ENCODE peak calls at places on chromosome 14, in six cellular contexts. One of them, this sample, is unnamed.

GRCh38 chr14:22487941-22488340 is 101.1 kb downstream of the DAD1 start:
- DNase-seq in lower leg skin: no peak
- DNase-seq in endothelial cell: no peak
- DNase-seq in NB4: no peak
- DNase-seq in CD4-positive, alpha-beta T cell: no peak
- DNase-seq in astrocyte of the spinal cord: no peak
- DNase-seq in this sample: no peak

GRCh38 chr14:48125654-48126053 is 450.2 kb upstream of the MDGA2 start:
- DNase-seq in lower leg skin: no peak
- DNase-seq in endothelial cell: no peak
- DNase-seq in NB4: no peak
- DNase-seq in CD4-positive, alpha-beta T cell: no peak
- DNase-seq in astrocyte of the spinal cord: no peak
- DNase-seq in this sample: no peak

GRCh38 chr14:43204816-43205215 is 1302.3 kb downstream of the FSCB start:
- DNase-seq in lower leg skin: no peak
- DNase-seq in endothelial cell: no peak
- DNase-seq in NB4: no peak
- DNase-seq in CD4-positive, alpha-beta T cell: no peak
- DNase-seq in astrocyte of the spinal cord: no peak
- DNase-seq in this sample: no peak

GRCh38 chr14:75979641-75980422 is 2.0 kb downstream of the TGFB3 start:
- DNase-seq in lower leg skin: peak
- DNase-seq in endothelial cell: no peak
- DNase-seq in NB4: no peak
- DNase-seq in CD4-positive, alpha-beta T cell: no peak
- DNase-seq in astrocyte of the spinal cord: no peak
- DNase-seq in this sample: no peak

GRCh38 chr14:33486499-33486898 is 464.4 kb downstream of the EGLN3 start:
- DNase-seq in lower leg skin: no peak
- DNase-seq in endothelial cell: no peak
- DNase-seq in NB4: no peak
- DNase-seq in CD4-positive, alpha-beta T cell: no peak
- DNase-seq in astrocyte of the spinal cord: no peak
- DNase-seq in this sample: no peak

GRCh38 chr14:57865450-57866198 is at the start of gene SLC35F4:
- DNase-seq in lower leg skin: no peak
- DNase-seq in endothelial cell: peak
- DNase-seq in NB4: no peak
- DNase-seq in CD4-positive, alpha-beta T cell: no peak
- DNase-seq in astrocyte of the spinal cord: peak
- DNase-seq in this sample: peak

GRCh38 chr14:94636744-94637412 is 24.7 kb downstream of the SERPINA3 start:
- DNase-seq in lower leg skin: peak
- DNase-seq in endothelial cell: no peak
- DNase-seq in NB4: peak
- DNase-seq in CD4-positive, alpha-beta T cell: no peak
- DNase-seq in astrocyte of the spinal cord: no peak
- DNase-seq in this sample: no peak

GRCh38 chr14:68791078-68791983 is 1.5 kb downstream of the ZFP36L1 start:
- DNase-seq in lower leg skin: peak
- DNase-seq in endothelial cell: no peak
- DNase-seq in NB4: no peak
- DNase-seq in CD4-positive, alpha-beta T cell: peak
- DNase-seq in astrocyte of the spinal cord: peak
- DNase-seq in this sample: no peak

GRCh38 chr14:96762650-96763049 is 34.5 kb upstream of the VRK1 start:
- DNase-seq in lower leg skin: peak
- DNase-seq in endothelial cell: peak
- DNase-seq in NB4: peak
- DNase-seq in CD4-positive, alpha-beta T cell: no peak
- DNase-seq in astrocyte of the spinal cord: peak
- DNase-seq in this sample: no peak

GRCh38 chr14:78985668-78986073 is 815.5 kb downstream of the NRXN3 start:
- DNase-seq in lower leg skin: no peak
- DNase-seq in endothelial cell: no peak
- DNase-seq in NB4: no peak
- DNase-seq in CD4-positive, alpha-beta T cell: no peak
- DNase-seq in astrocyte of the spinal cord: peak
- DNase-seq in this sample: no peak

GRCh38 chr14:74048291-74048690 is 29.1 kb downstream of the BBOF1 start:
- DNase-seq in lower leg skin: no peak
- DNase-seq in endothelial cell: peak
- DNase-seq in NB4: peak
- DNase-seq in CD4-positive, alpha-beta T cell: no peak
- DNase-seq in astrocyte of the spinal cord: peak
- DNase-seq in this sample: no peak

GRCh38 chr14:89571502-89571901 is 154.5 kb upstream of the FOXN3 start:
- DNase-seq in lower leg skin: no peak
- DNase-seq in endothelial cell: no peak
- DNase-seq in NB4: no peak
- DNase-seq in CD4-positive, alpha-beta T cell: no peak
- DNase-seq in astrocyte of the spinal cord: no peak
- DNase-seq in this sample: no peak

GRCh38 chr14:52111583-52111982 is 42.7 kb upstream of the NID2 start:
- DNase-seq in lower leg skin: no peak
- DNase-seq in endothelial cell: no peak
- DNase-seq in NB4: no peak
- DNase-seq in CD4-positive, alpha-beta T cell: no peak
- DNase-seq in astrocyte of the spinal cord: peak
- DNase-seq in this sample: no peak

GRCh38 chr14:68501621-68502052 is 291.2 kb downstream of the ZFP36L1 start:
- DNase-seq in lower leg skin: no peak
- DNase-seq in endothelial cell: no peak
- DNase-seq in NB4: no peak
- DNase-seq in CD4-positive, alpha-beta T cell: no peak
- DNase-seq in astrocyte of the spinal cord: no peak
- DNase-seq in this sample: no peak

GRCh38 chr14:52060080-52060479 is 8.8 kb downstream of the NID2 start:
- DNase-seq in lower leg skin: no peak
- DNase-seq in endothelial cell: no peak
- DNase-seq in NB4: no peak
- DNase-seq in CD4-positive, alpha-beta T cell: no peak
- DNase-seq in astrocyte of the spinal cord: no peak
- DNase-seq in this sample: no peak

GRCh38 chr14:21155963-21156362 is at the start of gene OR5AU1:
- DNase-seq in lower leg skin: no peak
- DNase-seq in endothelial cell: no peak
- DNase-seq in NB4: no peak
- DNase-seq in CD4-positive, alpha-beta T cell: no peak
- DNase-seq in astrocyte of the spinal cord: no peak
- DNase-seq in this sample: no peak
- TF ChIP-seq CTCF in lower leg skin: no peak
- TF ChIP-seq CTCF in endothelial cell: no peak
- TF ChIP-seq CTCF in NB4: no peak
- TF ChIP-seq CTCF in CD4-positive, alpha-beta T cell: no peak
- TF ChIP-seq CTCF in astrocyte of the spinal cord: no peak
- TF ChIP-seq CTCF in this sample: no peak

GRCh38 chr14:105806568-105806967 is 280.2 kb downstream of the TMEM121 start:
- DNase-seq in lower leg skin: no peak
- DNase-seq in endothelial cell: no peak
- DNase-seq in NB4: no peak
- DNase-seq in CD4-positive, alpha-beta T cell: no peak
- DNase-seq in astrocyte of the spinal cord: no peak
- DNase-seq in this sample: no peak
- TF ChIP-seq CTCF in lower leg skin: no peak
- TF ChIP-seq CTCF in endothelial cell: no peak
- TF ChIP-seq CTCF in NB4: no peak
- TF ChIP-seq CTCF in CD4-positive, alpha-beta T cell: no peak
- TF ChIP-seq CTCF in astrocyte of the spinal cord: no peak
- TF ChIP-seq CTCF in this sample: no peak

GRCh38 chr14:50340945-50341344 is 28.8 kb downstream of the DMAC2L start:
- DNase-seq in lower leg skin: no peak
- DNase-seq in endothelial cell: no peak
- DNase-seq in NB4: no peak
- DNase-seq in CD4-positive, alpha-beta T cell: no peak
- DNase-seq in astrocyte of the spinal cord: no peak
- DNase-seq in this sample: no peak

GRCh38 chr14:50340045-50340444 is 27.9 kb downstream of the DMAC2L start:
- DNase-seq in lower leg skin: no peak
- DNase-seq in endothelial cell: no peak
- DNase-seq in NB4: no peak
- DNase-seq in CD4-positive, alpha-beta T cell: no peak
- DNase-seq in astrocyte of the spinal cord: no peak
- DNase-seq in this sample: no peak

GRCh38 chr14:50343424-50343823 is 31.3 kb downstream of the DMAC2L start:
- DNase-seq in lower leg skin: no peak
- DNase-seq in endothelial cell: no peak
- DNase-seq in NB4: no peak
- DNase-seq in CD4-positive, alpha-beta T cell: no peak
- DNase-seq in astrocyte of the spinal cord: no peak
- DNase-seq in this sample: no peak

GRCh38 chr14:50344116-50344775 is 32.1 kb downstream of the DMAC2L start:
- DNase-seq in lower leg skin: no peak
- DNase-seq in endothelial cell: no peak
- DNase-seq in NB4: no peak
- DNase-seq in CD4-positive, alpha-beta T cell: no peak
- DNase-seq in astrocyte of the spinal cord: no peak
- DNase-seq in this sample: no peak

GRCh38 chr14:50342211-50343080 is 30.3 kb downstream of the DMAC2L start:
- DNase-seq in lower leg skin: peak
- DNase-seq in endothelial cell: peak
- DNase-seq in NB4: no peak
- DNase-seq in CD4-positive, alpha-beta T cell: peak
- DNase-seq in astrocyte of the spinal cord: peak
- DNase-seq in this sample: no peak
- TF ChIP-seq CTCF in lower leg skin: no peak
- TF ChIP-seq CTCF in endothelial cell: no peak
- TF ChIP-seq CTCF in NB4: no peak
- TF ChIP-seq CTCF in CD4-positive, alpha-beta T cell: peak
- TF ChIP-seq CTCF in astrocyte of the spinal cord: peak
- TF ChIP-seq CTCF in this sample: no peak

GRCh38 chr14:44657688-44658388 is 150.8 kb upstream of the FSCB start:
- DNase-seq in lower leg skin: no peak
- DNase-seq in endothelial cell: peak
- DNase-seq in NB4: peak
- DNase-seq in CD4-positive, alpha-beta T cell: no peak
- DNase-seq in astrocyte of the spinal cord: peak
- DNase-seq in this sample: no peak
- TF ChIP-seq CTCF in lower leg skin: no peak
- TF ChIP-seq CTCF in endothelial cell: no peak
- TF ChIP-seq CTCF in NB4: no peak
- TF ChIP-seq CTCF in CD4-positive, alpha-beta T cell: no peak
- TF ChIP-seq CTCF in astrocyte of the spinal cord: no peak
- TF ChIP-seq CTCF in this sample: peak

GRCh38 chr14:41303506-41303905 is 303.2 kb upstream of the LRFN5 start:
- DNase-seq in lower leg skin: no peak
- DNase-seq in endothelial cell: no peak
- DNase-seq in NB4: no peak
- DNase-seq in CD4-positive, alpha-beta T cell: no peak
- DNase-seq in astrocyte of the spinal cord: no peak
- DNase-seq in this sample: no peak

GRCh38 chr14:41297961-41298690 is 308.6 kb upstream of the LRFN5 start:
- DNase-seq in lower leg skin: no peak
- DNase-seq in endothelial cell: no peak
- DNase-seq in NB4: no peak
- DNase-seq in CD4-positive, alpha-beta T cell: no peak
- DNase-seq in astrocyte of the spinal cord: peak
- DNase-seq in this sample: no peak

GRCh38 chr14:41299924-41300323 is 306.8 kb upstream of the LRFN5 start:
- DNase-seq in lower leg skin: no peak
- DNase-seq in endothelial cell: no peak
- DNase-seq in NB4: peak
- DNase-seq in CD4-positive, alpha-beta T cell: no peak
- DNase-seq in astrocyte of the spinal cord: no peak
- DNase-seq in this sample: no peak

GRCh38 chr14:41302776-41303175 is 303.9 kb upstream of the LRFN5 start:
- DNase-seq in lower leg skin: no peak
- DNase-seq in endothelial cell: no peak
- DNase-seq in NB4: no peak
- DNase-seq in CD4-positive, alpha-beta T cell: no peak
- DNase-seq in astrocyte of the spinal cord: no peak
- DNase-seq in this sample: no peak
- TF ChIP-seq CTCF in lower leg skin: no peak
- TF ChIP-seq CTCF in endothelial cell: no peak
- TF ChIP-seq CTCF in NB4: no peak
- TF ChIP-seq CTCF in CD4-positive, alpha-beta T cell: no peak
- TF ChIP-seq CTCF in astrocyte of the spinal cord: no peak
- TF ChIP-seq CTCF in this sample: no peak

This sample was measured in progenitor cell of endocrine pancreas.